ENCODE peak calls at places on chromosomes 7 and 10, in eight cellular contexts. G is IMR-90; F is ureter; V is HFF-Myc; W is activated CD4-positive, alpha-beta T cell treated with anti-CD3 and anti-CD28 coated beads for 48 hours; B is activated CD4-positive, alpha-beta memory T cell treated with anti-CD3 and anti-CD28 coated beads for 36 hours; I is stimulated activated CD4-positive, alpha-beta T cell treated with anti-CD3 and anti-CD28 coated beads, TNF-alpha, amount 100 ng/mL, for 4 hours; C is breast epithelium. L is an unnamed sample.

GRCh38 chr10:48237225-48237855 is 37.2 kb downstream of the FRMPD2 start:
- DNase-seq in G (no peak), F (no peak), V (no peak), B (no peak), W (no peak), I (no peak), C (no peak), L (no peak)

GRCh38 chr10:122499491-122499941 is 38.2 kb downstream of the HTRA1 start:
- DNase-seq in C (no peak), W (no peak), B (no peak), G (peak; percentile 65), V (no peak), F (peak; percentile 56), I (no peak), L (no peak)

GRCh38 chr10:63799511-63799910 is 278.3 kb downstream of the REEP3 start:
- DNase-seq in F (no peak), W (no peak), G (no peak), I (no peak), C (no peak), B (no peak), V (no peak), L (no peak)

GRCh38 chr10:37379991-37380390 is 254.6 kb downstream of the ANKRD30A start:
- DNase-seq in V (no peak), I (no peak), G (no peak), B (no peak), W (no peak), F (no peak), C (no peak), L (no peak)

GRCh38 chr10:89553064-89553734 is 17.8 kb upstream of the SLC16A12 start:
- DNase-seq in G (peak; percentile 97), W (no peak), F (no peak), B (no peak), V (peak; percentile 20), I (no peak), C (no peak), L (no peak)

GRCh38 chr7:105639677-105640493 is 58.6 kb upstream of the EFCAB10 start:
- DNase-seq in B (no peak), G (no peak), W (no peak), I (no peak), C (no peak), V (no peak), F (no peak), L (no peak)

GRCh38 chr10:133405272-133405671 is 11.3 kb downstream of the MTG1 start:
- DNase-seq in B (no peak), F (no peak), W (no peak), V (no peak), C (no peak), I (no peak), G (no peak), L (no peak)

GRCh38 chr7:27547401-27547800 is 115.3 kb downstream of the HIBADH start:
- DNase-seq in F (no peak), W (no peak), G (peak; percentile 69), I (no peak), V (no peak), C (no peak), B (no peak), L (no peak)

GRCh38 chr7:21911341-21911875 is 34.3 kb downstream of the CDCA7L start:
- DNase-seq in W (no peak), V (peak; percentile 68), F (no peak), B (no peak), C (no peak), I (no peak), G (peak; percentile 7), L (no peak)

GRCh38 chr7:13903997-13904396 is 85.5 kb downstream of the ETV1 start:
- DNase-seq in V (no peak), G (peak; percentile 51), B (no peak), I (no peak), C (no peak), W (no peak), F (no peak), L (no peak)

GRCh38 chr7:3753868-3754267 is 452.8 kb downstream of the SDK1 start:
- DNase-seq in I (no peak), C (no peak), G (no peak), V (no peak), F (no peak), W (no peak), B (no peak), L (no peak)

GRCh38 chr7:151493083-151493482 is 26.6 kb downstream of the RHEB start:
- DNase-seq in W (no peak), I (no peak), G (no peak), C (no peak), B (no peak), V (no peak), F (no peak), L (no peak)

GRCh38 chr7:48048113-48048512 is 12.8 kb downstream of the C7orf57 start:
- DNase-seq in F (no peak), V (no peak), C (no peak), W (no peak), I (no peak), G (no peak), B (no peak), L (no peak)

L was measured in stimulated activated naive B cell treated with anti-CD40 and anti-IgM and Interleukin-4, amounts not matched to agents 10 μg/mL and 1 μg/mL and 100 μg/mL, for 72 hours.